ENCODE peak calls at places on chromosomes 12 and 14, in seven cellular contexts. L is IMR-90, I is uterus, V is transverse colon, R is ovary, P is endothelial cell of umbilical vein, Y is gastrocnemius medialis. X is an unnamed sample. For H3K36me3, the result is how much of the 10 kb centered on the place peaks cover.

GRCh38 chr14:68397827-68398226 is 395.0 kb downstream of the ZFP36L1 start:
- DNase-seq in V (no peak), P (peak), L (peak), Y (no peak), R (no peak), I (peak), X (no peak)

GRCh38 chr12:118371354-118372282 is 1.1 kb downstream of the TAOK3 start:
- DNase-seq in Y (no peak), R (peak), I (peak), P (peak), L (no peak), V (peak), X (no peak)

GRCh38 chr12:65156366-65156831 is 13.0 kb upstream of the LEMD3 start:
- DNase-seq in L (peak), Y (no peak), R (no peak), P (peak), V (no peak), I (no peak), X (no peak)

GRCh38 chr14:32697704-32698103 is 241.0 kb upstream of the NPAS3 start:
- DNase-seq in V (no peak), L (peak), I (no peak), Y (no peak), P (peak), R (no peak), X (no peak)

GRCh38 chr12:48184549-48184922 is 1.1 kb downstream of the CCDC184 start:
- DNase-seq in I (no peak), R (peak), Y (no peak), P (no peak), L (no peak), V (no peak), X (no peak)

GRCh38 chr12:106893451-106893850 is 62.3 kb upstream of the TMEM263 start:
- DNase-seq in Y (no peak), V (no peak), P (no peak), I (no peak), L (peak), R (no peak), X (no peak)

GRCh38 chr14:20494935-20495766 is 10.2 kb upstream of the RNASE10 start:
- DNase-seq in R (no peak), P (peak), L (peak), Y (no peak), I (no peak), V (no peak), X (no peak)

GRCh38 chr12:51025182-51025747 is 919 bp downstream of the SLC11A2 start:
- DNase-seq in I (no peak), L (no peak), P (peak), Y (no peak), V (no peak), R (no peak), X (no peak)

GRCh38 chr12:64824500-64825142 is at the start of gene TBC1D30:
- DNase-seq in R (peak), L (peak), I (no peak), V (no peak), Y (no peak), P (peak), X (no peak)

GRCh38 chr12:51388826-51389225 is 2.4 kb downstream of the GALNT6 start:
- DNase-seq in P (no peak), R (no peak), L (no peak), V (no peak), I (no peak), Y (no peak), X (no peak)

GRCh38 chr14:87187787-87188186 is 805.2 kb downstream of the GALC start:
- DNase-seq in V (no peak), L (no peak), Y (no peak), R (no peak), P (no peak), I (no peak), X (no peak)

GRCh38 chr12:666766-667308 is 3.6 kb upstream of the NINJ2 start:
- DNase-seq in Y (no peak), L (peak), V (no peak), I (no peak), P (no peak), R (no peak), X (no peak)

GRCh38 chr14:87503711-87504110 is 489.3 kb downstream of the GALC start:
- DNase-seq in L (no peak), Y (no peak), V (no peak), P (no peak), I (peak), R (no peak), X (no peak)

GRCh38 chr12:100234591-100235304 is 32.1 kb downstream of the DEPDC4 start:
- DNase-seq in Y (no peak), L (peak), V (no peak), I (no peak), R (no peak), P (peak), X (no peak)

GRCh38 chr14:34835312-34835711 is 39.8 kb downstream of the BAZ1A start:
- DNase-seq in Y (no peak), I (no peak), V (no peak), L (no peak), P (no peak), R (no peak), X (no peak)

GRCh38 chr12:70402597-70402996 is 36.5 kb downstream of the KCNMB4 start:
- DNase-seq in V (no peak), I (no peak), P (no peak), Y (no peak), L (no peak), R (no peak), X (no peak)

GRCh38 chr12:41653386-41654110 is 465.4 kb downstream of the PDZRN4 start:
- DNase-seq in R (no peak), I (no peak), V (no peak), L (no peak), Y (no peak), P (no peak), X (no peak)

GRCh38 chr14:90599748-90600507 is 203.1 kb downstream of the CALM1 start:
- DNase-seq in V (no peak), L (peak), R (no peak), I (no peak), Y (no peak), P (no peak), X (no peak)

GRCh38 chr12:109770104-109770860 is 56.7 kb downstream of the FAM222A start:
- DNase-seq in I (no peak), Y (no peak), R (peak), L (no peak), V (no peak), P (no peak), X (peak)

GRCh38 chr14:92088494-92088893 is 17.9 kb downstream of the ATXN3 start:
- DNase-seq in V (no peak), Y (no peak), R (no peak), L (no peak), I (no peak), P (no peak), X (no peak)
- H3K36me3 ChIP-seq in V (under half), Y (under half), R (under half), L (under half), I (under half), P (under half), X (half or more)

GRCh38 chr14:101808020-101808641 is 46.6 kb downstream of the PPP2R5C start:
- DNase-seq in L (no peak), I (no peak), Y (no peak), R (no peak), V (no peak), P (no peak), X (no peak)
- TF ChIP-seq POLR2A in L (no peak), I (no peak), Y (no peak), R (no peak), V (no peak), P (no peak), X (no peak)

GRCh38 chr12:112091563-112091962 is 17.0 kb downstream of the NAA25 start:
- DNase-seq in I (no peak), V (no peak), P (no peak), Y (no peak), R (no peak), L (no peak), X (no peak)
- H3K36me3 ChIP-seq in I (under half), V (under half), P (under half), Y (under half), R (under half), L (under half), X (half or more)

GRCh38 chr12:49322708-49323523 is at the start of gene TROAP:
- DNase-seq in L (peak), Y (peak), V (peak), P (peak), R (peak), I (peak), X (peak)

GRCh38 chr12:49323524-49324097 is 556 bp downstream of the TROAP start:
- DNase-seq in L (no peak), R (no peak), I (no peak), Y (no peak), P (no peak), V (no peak), X (no peak)

GRCh38 chr12:49327368-49327767 is 4.3 kb downstream of the TROAP start:
- DNase-seq in I (no peak), L (no peak), P (no peak), Y (no peak), R (no peak), V (no peak), X (no peak)

GRCh38 chr12:49325606-49326005 is 2.6 kb downstream of the TROAP start:
- DNase-seq in P (no peak), L (no peak), Y (no peak), R (peak), I (no peak), V (no peak), X (peak)

GRCh38 chr12:49322367-49322707 is 718 bp upstream of the TROAP start:
- DNase-seq in L (no peak), R (no peak), P (no peak), Y (no peak), V (no peak), I (no peak), X (no peak)
- TF ChIP-seq POLR2A in L (no peak), R (no peak), P (no peak), Y (no peak), V (no peak), I (no peak), X (no peak)

GRCh38 chr12:53389702-53390101 is 9.7 kb downstream of the SP1 start:
- DNase-seq in P (no peak), I (peak), L (no peak), R (no peak), V (no peak), Y (no peak), X (no peak)
- H3K36me3 ChIP-seq in P (under half), I (under half), L (under half), R (under half), V (under half), Y (under half), X (under half)

DNA sequence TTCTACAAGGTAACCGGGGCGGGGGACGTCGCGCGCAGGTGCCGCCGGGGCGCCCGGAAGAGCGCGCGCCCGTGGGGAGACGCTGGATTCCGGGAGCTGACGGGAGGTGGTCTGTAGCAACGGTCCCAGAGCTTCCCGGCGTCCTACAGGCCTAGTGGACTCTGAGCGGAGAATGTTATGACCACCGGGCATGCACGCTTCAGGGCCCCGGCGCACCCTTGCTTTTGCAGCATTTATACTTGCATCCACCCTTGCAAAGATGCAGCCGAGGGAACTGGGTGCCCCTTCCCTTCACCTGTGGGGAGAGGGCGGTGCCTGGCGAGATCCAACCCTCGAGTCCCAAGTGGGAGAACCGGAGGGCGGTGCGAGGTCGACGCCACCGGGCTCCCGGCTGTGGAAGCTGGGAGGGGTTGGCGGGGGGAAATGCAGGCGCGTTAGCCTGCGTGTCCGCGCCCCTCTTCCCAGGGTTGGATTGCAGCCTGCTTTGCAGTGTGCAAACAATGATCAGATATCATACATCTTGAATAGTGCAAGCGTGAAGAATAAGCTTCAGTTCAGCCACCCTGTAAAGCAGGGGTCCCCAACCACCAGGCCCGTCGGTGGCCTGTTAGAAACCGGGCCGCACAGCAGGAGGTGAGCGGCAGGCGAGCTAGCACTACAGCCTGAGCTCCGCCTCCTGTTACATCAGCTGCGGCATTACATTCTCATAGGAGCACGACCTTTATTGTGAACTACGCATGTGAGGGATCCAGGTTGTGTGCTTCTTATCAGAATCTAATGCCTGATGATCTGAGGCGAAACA is 576 bp downstream of the ERP29 start:
- DNase-seq in L (peak), Y (peak), V (peak), R (peak), P (peak), I (peak), X (peak)
- TF ChIP-seq POLR2A in L (no peak), Y (no peak), V (peak), R (no peak), P (peak), I (no peak), X (no peak)

DNA sequence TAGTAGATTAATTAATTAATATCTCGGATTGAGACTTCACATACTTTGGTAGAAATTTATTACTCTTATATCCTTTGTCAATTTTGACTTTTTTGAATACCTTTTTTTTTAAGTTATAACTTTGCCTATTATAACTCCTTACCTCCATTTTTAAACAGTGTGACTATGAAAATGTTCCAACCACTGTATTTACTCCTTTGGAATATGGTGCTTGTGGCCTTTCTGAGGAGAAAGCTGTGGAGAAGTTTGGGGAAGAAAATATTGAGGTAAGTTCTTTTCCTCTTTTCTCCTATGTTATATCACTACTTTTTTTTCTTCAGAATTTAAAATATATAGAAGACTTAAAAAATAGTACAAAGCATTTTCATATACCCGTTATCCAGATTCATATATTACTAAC is 27.8 kb downstream of the EID3 start:
- DNase-seq in P (no peak), I (no peak), V (no peak), L (no peak), R (no peak), Y (no peak), X (no peak)
- H3K36me3 ChIP-seq in P (under half), I (under half), V (under half), L (half or more), R (under half), Y (under half), X (half or more)

GRCh38 chr12:132566551-132567131 is 43.7 kb downstream of the LRCOL1 start:
- DNase-seq in I (no peak), P (no peak), Y (no peak), V (no peak), R (no peak), L (no peak), X (no peak)

GRCh38 chr12:132569856-132570480 is 40.4 kb downstream of the LRCOL1 start:
- DNase-seq in I (no peak), V (no peak), Y (no peak), L (no peak), P (no peak), R (no peak), X (no peak)

GRCh38 chr12:132570635-132571034 is 39.7 kb downstream of the LRCOL1 start:
- DNase-seq in L (no peak), V (no peak), P (no peak), I (no peak), R (no peak), Y (no peak), X (no peak)

GRCh38 chr12:132568826-132569480 is 41.4 kb downstream of the LRCOL1 start:
- DNase-seq in I (no peak), P (no peak), V (no peak), Y (no peak), L (no peak), R (no peak), X (no peak)

GRCh38 chr12:132568301-132568700 is 42.1 kb downstream of the LRCOL1 start:
- DNase-seq in L (no peak), I (no peak), V (no peak), Y (no peak), R (no peak), P (no peak), X (no peak)
- TF ChIP-seq POLR2A in L (no peak), I (no peak), V (no peak), Y (no peak), R (no peak), P (no peak), X (no peak)

X was measured in stomach.